ENCODE peak calls at places on chromosome 19, in five cellular contexts. One of them, this sample, is unnamed.
A peak's percentile ranks its signal among the peaks of the same experiment; 100 is the strongest.

GRCh38 chr19:1279782-1280341 is 4.5 kb downstream of the FAM174C start:
- DNase-seq in Peyer's patch: peak; percentile 92
- DNase-seq in fibroblast of lung: peak; percentile 81
- DNase-seq in endodermal cell: peak; percentile 96
- DNase-seq in mammary epithelial cell: peak; percentile 66
- DNase-seq in this sample: no peak

GRCh38 chr19:46537136-46538097 is 41.8 kb upstream of the PNMA8B start:
- DNase-seq in Peyer's patch: peak; percentile 86
- DNase-seq in mammary epithelial cell: peak; percentile 17
- DNase-seq in fibroblast of lung: peak; percentile 40
- DNase-seq in endodermal cell: peak; percentile 85
- DNase-seq in this sample: peak; percentile 53

GRCh38 chr19:41431426-41432386 is 4.5 kb upstream of the B3GNT8 start:
- DNase-seq in endodermal cell: peak; percentile 73
- DNase-seq in Peyer's patch: no peak
- DNase-seq in fibroblast of lung: peak; percentile 44
- DNase-seq in mammary epithelial cell: peak; percentile 25
- DNase-seq in this sample: no peak

GRCh38 chr19:3617463-3617862 is 9.1 kb downstream of the CACTIN start:
- DNase-seq in Peyer's patch: peak; percentile 84
- DNase-seq in endodermal cell: peak; percentile 78
- DNase-seq in mammary epithelial cell: no peak
- DNase-seq in fibroblast of lung: no peak
- DNase-seq in this sample: peak; percentile 59

GRCh38 chr19:11736696-11737095 is 2.0 kb downstream of the ZNF823 start:
- DNase-seq in mammary epithelial cell: peak; percentile 20
- DNase-seq in endodermal cell: no peak
- DNase-seq in fibroblast of lung: peak; percentile 11
- DNase-seq in Peyer's patch: peak; percentile 50
- DNase-seq in this sample: no peak

GRCh38 chr19:6108721-6109633 is 1.3 kb downstream of the RFX2 start:
- DNase-seq in mammary epithelial cell: peak; percentile 59
- DNase-seq in Peyer's patch: peak; percentile 70
- DNase-seq in endodermal cell: peak; percentile 70
- DNase-seq in fibroblast of lung: peak; percentile 69
- DNase-seq in this sample: no peak

GRCh38 chr19:8237026-8237425 is 27.9 kb downstream of the CERS4 start:
- DNase-seq in endodermal cell: no peak
- DNase-seq in mammary epithelial cell: no peak
- DNase-seq in fibroblast of lung: no peak
- DNase-seq in Peyer's patch: no peak
- DNase-seq in this sample: no peak

GRCh38 chr19:49149652-49150105 is 5.5 kb downstream of the HRC start:
- DNase-seq in mammary epithelial cell: peak; percentile 66
- DNase-seq in endodermal cell: peak; percentile 93
- DNase-seq in fibroblast of lung: peak; percentile 87
- DNase-seq in Peyer's patch: peak; percentile 67
- DNase-seq in this sample: no peak

GRCh38 chr19:58361900-58362271 is 665 bp downstream of the ZNF497 start:
- DNase-seq in endodermal cell: no peak
- DNase-seq in Peyer's patch: peak; percentile 65
- DNase-seq in mammary epithelial cell: no peak
- DNase-seq in fibroblast of lung: no peak
- DNase-seq in this sample: no peak

GRCh38 chr19:45919678-45920077 is 5.1 kb upstream of the NANOS2 start:
- DNase-seq in Peyer's patch: no peak
- DNase-seq in fibroblast of lung: no peak
- DNase-seq in mammary epithelial cell: peak; percentile 79
- DNase-seq in endodermal cell: no peak
- DNase-seq in this sample: no peak

GRCh38 chr19:49560358-49560900 is 19.9 kb downstream of the NOSIP start:
- DNase-seq in endodermal cell: no peak
- DNase-seq in fibroblast of lung: no peak
- DNase-seq in Peyer's patch: peak; percentile 75
- DNase-seq in mammary epithelial cell: no peak
- DNase-seq in this sample: no peak

GRCh38 chr19:22326219-22326618 is 40.0 kb downstream of the ZNF729 start:
- DNase-seq in mammary epithelial cell: no peak
- DNase-seq in fibroblast of lung: no peak
- DNase-seq in Peyer's patch: no peak
- DNase-seq in endodermal cell: no peak
- DNase-seq in this sample: no peak

GRCh38 chr19:18023596-18024212 is 15.7 kb downstream of the ARRDC2 start:
- DNase-seq in endodermal cell: no peak
- DNase-seq in fibroblast of lung: no peak
- DNase-seq in Peyer's patch: peak; percentile 97
- DNase-seq in mammary epithelial cell: no peak
- DNase-seq in this sample: no peak

GRCh38 chr19:33409035-33409434 is 35.5 kb downstream of the CEBPG start:
- DNase-seq in mammary epithelial cell: no peak
- DNase-seq in endodermal cell: no peak
- DNase-seq in fibroblast of lung: no peak
- DNase-seq in Peyer's patch: no peak
- DNase-seq in this sample: peak; percentile 56

GRCh38 chr19:39045506-39045905 is 13.2 kb upstream of the FBXO27 start:
- DNase-seq in Peyer's patch: no peak
- DNase-seq in endodermal cell: no peak
- DNase-seq in fibroblast of lung: no peak
- DNase-seq in mammary epithelial cell: no peak
- DNase-seq in this sample: no peak

GRCh38 chr19:3618144-3618810 is 8.3 kb downstream of the CACTIN start:
- DNase-seq in Peyer's patch: peak; percentile 77
- DNase-seq in mammary epithelial cell: no peak
- DNase-seq in endodermal cell: peak; percentile 89
- DNase-seq in fibroblast of lung: peak; percentile 63
- DNase-seq in this sample: no peak

GRCh38 chr19:35247526-35248309 is 1.1 kb upstream of the LSR start:
- DNase-seq in mammary epithelial cell: peak; percentile 96
- DNase-seq in endodermal cell: peak; percentile 98
- DNase-seq in Peyer's patch: peak; percentile 92
- DNase-seq in fibroblast of lung: no peak
- DNase-seq in this sample: no peak

GRCh38 chr19:52415711-52416110 is 13.2 kb upstream of the ZNF534 start:
- DNase-seq in Peyer's patch: no peak
- DNase-seq in endodermal cell: no peak
- DNase-seq in mammary epithelial cell: no peak
- DNase-seq in fibroblast of lung: no peak
- DNase-seq in this sample: no peak

GRCh38 chr19:532578-533484 is 1.3 kb downstream of the CDC34 start:
- DNase-seq in fibroblast of lung: peak; percentile 76
- DNase-seq in endodermal cell: peak; percentile 89
- DNase-seq in Peyer's patch: peak; percentile 71
- DNase-seq in mammary epithelial cell: peak; percentile 57
- DNase-seq in this sample: peak; percentile 90

GRCh38 chr19:3098141-3098514 is 4.0 kb downstream of the GNA11 start:
- DNase-seq in Peyer's patch: no peak
- DNase-seq in endodermal cell: no peak
- DNase-seq in fibroblast of lung: no peak
- DNase-seq in mammary epithelial cell: peak; percentile 39
- DNase-seq in this sample: peak; percentile 88

GRCh38 chr19:3494051-3494450 is 6.4 kb downstream of the DOHH start:
- DNase-seq in Peyer's patch: no peak
- DNase-seq in mammary epithelial cell: no peak
- DNase-seq in fibroblast of lung: no peak
- DNase-seq in endodermal cell: peak; percentile 94
- DNase-seq in this sample: no peak

GRCh38 chr19:19457691-19458090 is 52.2 kb downstream of the GATAD2A start:
- DNase-seq in endodermal cell: no peak
- DNase-seq in Peyer's patch: no peak
- DNase-seq in mammary epithelial cell: no peak
- DNase-seq in fibroblast of lung: no peak
- DNase-seq in this sample: peak; percentile 26

GRCh38 chr19:800360-801029 is 3.2 kb downstream of the PTBP1 start:
- DNase-seq in endodermal cell: peak; percentile 54
- DNase-seq in fibroblast of lung: no peak
- DNase-seq in mammary epithelial cell: peak; percentile 80
- DNase-seq in Peyer's patch: no peak
- DNase-seq in this sample: no peak

GRCh38 chr19:642755-643727 is 3.4 kb downstream of the FGF22 start:
- DNase-seq in endodermal cell: no peak
- DNase-seq in mammary epithelial cell: no peak
- DNase-seq in Peyer's patch: no peak
- DNase-seq in fibroblast of lung: no peak
- DNase-seq in this sample: no peak

GRCh38 chr19:53365899-53366493 is 491 bp downstream of the ZNF525 start:
- DNase-seq in Peyer's patch: no peak
- DNase-seq in mammary epithelial cell: peak; percentile 57
- DNase-seq in fibroblast of lung: no peak
- DNase-seq in endodermal cell: no peak
- DNase-seq in this sample: no peak

GRCh38 chr19:9823816-9824215 is 3.9 kb upstream of the UBL5 start:
- DNase-seq in fibroblast of lung: no peak
- DNase-seq in Peyer's patch: no peak
- DNase-seq in mammary epithelial cell: no peak
- DNase-seq in endodermal cell: no peak
- DNase-seq in this sample: no peak

GRCh38 chr19:33750587-33751385 is 45.9 kb upstream of the KCTD15 start:
- DNase-seq in endodermal cell: no peak
- DNase-seq in Peyer's patch: no peak
- DNase-seq in mammary epithelial cell: no peak
- DNase-seq in fibroblast of lung: no peak
- DNase-seq in this sample: no peak

GRCh38 chr19:8311461-8312260 is 3.5 kb upstream of the CD320 start:
- DNase-seq in fibroblast of lung: no peak
- DNase-seq in mammary epithelial cell: no peak
- DNase-seq in Peyer's patch: peak; percentile 56
- DNase-seq in endodermal cell: no peak
- DNase-seq in this sample: peak; percentile 77

GRCh38 chr19:32866564-32867265 is 2.9 kb downstream of the SLC7A9 start:
- DNase-seq in mammary epithelial cell: no peak
- DNase-seq in Peyer's patch: peak; percentile 47
- DNase-seq in endodermal cell: no peak
- DNase-seq in fibroblast of lung: no peak
- DNase-seq in this sample: peak; percentile 33

GRCh38 chr19:1624458-1624857 is 19.2 kb upstream of the UQCR11 start:
- DNase-seq in mammary epithelial cell: no peak
- DNase-seq in fibroblast of lung: peak; percentile 57
- DNase-seq in endodermal cell: peak; percentile 94
- DNase-seq in Peyer's patch: peak; percentile 77
- DNase-seq in this sample: no peak

GRCh38 chr19:32977269-32977668 is 5.2 kb downstream of the FAAP24 start:
- DNase-seq in Peyer's patch: no peak
- DNase-seq in fibroblast of lung: peak; percentile 47
- DNase-seq in mammary epithelial cell: no peak
- DNase-seq in endodermal cell: no peak
- DNase-seq in this sample: no peak

GRCh38 chr19:45100797-45101196 is 7.8 kb downstream of the PPP1R37 start:
- DNase-seq in endodermal cell: peak; percentile 39
- DNase-seq in Peyer's patch: peak; percentile 80
- DNase-seq in mammary epithelial cell: no peak
- DNase-seq in fibroblast of lung: peak; percentile 33
- DNase-seq in this sample: no peak

DNA sequence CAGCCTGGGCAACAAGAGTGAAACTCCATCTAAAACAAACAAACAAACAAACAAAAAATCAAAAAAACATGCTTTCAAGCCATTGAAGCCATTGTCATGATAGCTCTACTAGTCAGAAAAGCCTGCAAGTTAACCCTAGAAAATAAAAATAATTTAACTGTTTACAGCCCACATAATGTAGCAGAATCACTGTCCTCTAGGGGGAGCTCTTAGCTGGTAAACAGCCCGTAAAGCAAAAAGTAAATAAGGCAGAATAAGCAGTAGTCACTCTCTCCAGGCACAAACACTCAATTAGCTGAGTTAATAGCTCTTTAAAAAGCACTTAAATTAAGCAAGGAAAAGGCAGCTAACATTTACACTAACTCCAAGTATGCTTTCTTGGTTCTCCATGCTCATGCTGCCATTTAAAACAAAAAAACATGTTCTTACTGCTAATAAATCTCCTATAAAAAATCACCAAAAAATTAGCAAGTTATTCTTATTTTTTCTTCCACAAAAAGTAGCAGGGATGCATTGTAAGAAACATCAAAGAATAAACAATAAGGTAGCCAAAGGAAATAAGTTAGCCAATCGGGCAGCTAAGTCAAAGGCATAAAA is 11.3 kb downstream of the LILRB4 start:
- DNase-seq in fibroblast of lung: peak; percentile 16
- DNase-seq in Peyer's patch: no peak
- DNase-seq in mammary epithelial cell: peak; percentile 8
- DNase-seq in endodermal cell: no peak
- DNase-seq in this sample: no peak
- TF ChIP-seq CTCF in fibroblast of lung: peak; percentile 21
- TF ChIP-seq CTCF in Peyer's patch: peak; percentile 52
- TF ChIP-seq CTCF in mammary epithelial cell: peak; percentile 48
- TF ChIP-seq CTCF in endodermal cell: peak; percentile 78
- TF ChIP-seq CTCF in this sample: peak; percentile 66

GRCh38 chr19:30895946-30896345 is 453.3 kb downstream of the TSHZ3 start:
- DNase-seq in Peyer's patch: no peak
- DNase-seq in fibroblast of lung: no peak
- DNase-seq in mammary epithelial cell: no peak
- DNase-seq in endodermal cell: peak; percentile 57
- DNase-seq in this sample: no peak
- TF ChIP-seq CTCF in Peyer's patch: no peak
- TF ChIP-seq CTCF in fibroblast of lung: no peak
- TF ChIP-seq CTCF in mammary epithelial cell: no peak
- TF ChIP-seq CTCF in endodermal cell: peak; percentile 60
- TF ChIP-seq CTCF in this sample: no peak

GRCh38 chr19:16184665-16185122 is 516 bp upstream of the FAM32A start:
- DNase-seq in Peyer's patch: no peak
- DNase-seq in mammary epithelial cell: no peak
- DNase-seq in fibroblast of lung: no peak
- DNase-seq in endodermal cell: no peak
- DNase-seq in this sample: no peak

GRCh38 chr19:16190198-16190597 is 5.0 kb downstream of the FAM32A start:
- DNase-seq in endodermal cell: no peak
- DNase-seq in Peyer's patch: no peak
- DNase-seq in mammary epithelial cell: no peak
- DNase-seq in fibroblast of lung: no peak
- DNase-seq in this sample: no peak

GRCh38 chr19:16188521-16188920 is 3.3 kb downstream of the FAM32A start:
- DNase-seq in fibroblast of lung: no peak
- DNase-seq in Peyer's patch: no peak
- DNase-seq in endodermal cell: no peak
- DNase-seq in mammary epithelial cell: no peak
- DNase-seq in this sample: peak; percentile 68

GRCh38 chr19:16185123-16185924 is at the start of gene FAM32A:
- DNase-seq in mammary epithelial cell: peak; percentile 99
- DNase-seq in endodermal cell: peak; percentile 99
- DNase-seq in fibroblast of lung: peak; percentile 99
- DNase-seq in Peyer's patch: peak; percentile 100
- DNase-seq in this sample: peak; percentile 99

DNA sequence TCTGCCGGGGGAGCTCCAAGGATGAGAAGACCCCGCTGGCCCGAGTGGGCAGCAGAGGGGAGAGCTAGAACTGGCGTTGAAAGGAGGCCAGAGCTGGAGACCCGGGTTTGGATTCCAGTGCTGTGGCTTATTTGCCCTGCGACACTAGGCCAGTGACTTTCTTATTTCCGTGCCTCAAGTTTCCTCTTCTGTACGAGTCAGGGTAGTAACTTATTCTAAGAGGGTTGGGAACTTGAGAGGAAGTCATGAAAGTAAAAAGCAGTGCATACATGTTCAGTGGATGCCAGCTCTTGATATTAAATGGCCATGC is 670 bp downstream of the FAM32A start:
- DNase-seq in mammary epithelial cell: no peak
- DNase-seq in Peyer's patch: no peak
- DNase-seq in fibroblast of lung: no peak
- DNase-seq in endodermal cell: no peak
- DNase-seq in this sample: no peak
- TF ChIP-seq CTCF in mammary epithelial cell: peak; percentile 3
- TF ChIP-seq CTCF in Peyer's patch: no peak
- TF ChIP-seq CTCF in fibroblast of lung: peak; percentile 32
- TF ChIP-seq CTCF in endodermal cell: no peak
- TF ChIP-seq CTCF in this sample: peak; percentile 80

GRCh38 chr19:14315433-14315832 is 65.8 kb upstream of the ADGRE5 start:
- DNase-seq in Peyer's patch: no peak
- DNase-seq in endodermal cell: no peak
- DNase-seq in fibroblast of lung: no peak
- DNase-seq in mammary epithelial cell: no peak
- DNase-seq in this sample: no peak
- TF ChIP-seq CTCF in Peyer's patch: no peak
- TF ChIP-seq CTCF in endodermal cell: peak; percentile 46
- TF ChIP-seq CTCF in fibroblast of lung: no peak
- TF ChIP-seq CTCF in mammary epithelial cell: no peak
- TF ChIP-seq CTCF in this sample: peak; percentile 47